ENCODE peak calls at places on chromosomes 1 and 21, in four cellular contexts. I, N, B and D are unnamed samples. For H3K9me3, the result is how much of the 10 kb centered on the place peaks cover.

GRCh38 chr1:39105841-39106765 is 80.0 kb downstream of the NDUFS5 start:
- DNase-seq in N (peak), B (peak), I (peak), D (peak)

GRCh38 chr1:92310185-92310597 is 11.3 kb downstream of the RPAP2 start:
- DNase-seq in I (no peak), B (peak), N (no peak), D (peak)

GRCh38 chr1:173411835-173412742 is 65.0 kb upstream of the PRDX6 start:
- DNase-seq in B (peak), N (no peak), I (no peak), D (no peak)

GRCh38 chr1:245458234-245458633 is 303.4 kb downstream of the KIF26B start:
- DNase-seq in B (no peak), I (no peak), N (no peak), D (no peak)

GRCh38 chr1:19988269-19989006 is 9.0 kb upstream of the PLA2G2A start:
- DNase-seq in N (no peak), I (no peak), B (no peak), D (no peak)

GRCh38 chr1:17856496-17857108 is 101.5 kb downstream of the ACTL8 start:
- DNase-seq in B (no peak), I (no peak), N (no peak), D (no peak)

GRCh38 chr1:11294951-11295350 is 22.0 kb downstream of the UBIAD1 start:
- DNase-seq in N (no peak), I (no peak), B (no peak), D (no peak)

GRCh38 chr1:85398391-85399064 is 66.4 kb downstream of the DDAH1 start:
- DNase-seq in N (no peak), B (peak), I (no peak), D (no peak)

GRCh38 chr1:5975133-5975880 is 16.9 kb downstream of the NPHP4 start:
- DNase-seq in B (peak), N (no peak), I (peak), D (peak)

GRCh38 chr1:6672558-6672957 is 29.1 kb downstream of the DNAJC11 start:
- DNase-seq in I (no peak), N (no peak), B (no peak), D (no peak)

GRCh38 chr21:39467746-39468145 is 16.0 kb downstream of the SH3BGR start:
- DNase-seq in B (no peak), I (no peak), N (no peak), D (no peak)

GRCh38 chr1:162349635-162350330 is 26.9 kb downstream of the SPATA46 start:
- DNase-seq in N (no peak), I (no peak), B (peak), D (peak)

GRCh38 chr21:25960423-25960822 is 210.1 kb downstream of the APP start:
- DNase-seq in N (no peak), B (no peak), I (no peak), D (no peak)

GRCh38 chr1:25642710-25643109 is 26.1 kb downstream of the MAN1C1 start:
- DNase-seq in B (no peak), I (no peak), N (no peak), D (peak)

GRCh38 chr1:9413143-9413876 is 120.6 kb downstream of the SPSB1 start:
- DNase-seq in I (peak), N (peak), B (peak), D (peak)

GRCh38 chr1:111540928-111541327 is 37.5 kb upstream of the ADORA3 start:
- DNase-seq in B (no peak), N (no peak), I (no peak), D (no peak)

GRCh38 chr1:100448371-100448770 is 89.6 kb upstream of the GPR88 start:
- DNase-seq in B (peak), I (peak), N (peak), D (peak)

GRCh38 chr1:31952825-31953220 is 14.7 kb upstream of the PTP4A2 start:
- DNase-seq in N (no peak), B (no peak), I (no peak), D (no peak)
- H3K9me3 ChIP-seq in N (under half), B (under half), I (under half), D (under half)

DNA sequence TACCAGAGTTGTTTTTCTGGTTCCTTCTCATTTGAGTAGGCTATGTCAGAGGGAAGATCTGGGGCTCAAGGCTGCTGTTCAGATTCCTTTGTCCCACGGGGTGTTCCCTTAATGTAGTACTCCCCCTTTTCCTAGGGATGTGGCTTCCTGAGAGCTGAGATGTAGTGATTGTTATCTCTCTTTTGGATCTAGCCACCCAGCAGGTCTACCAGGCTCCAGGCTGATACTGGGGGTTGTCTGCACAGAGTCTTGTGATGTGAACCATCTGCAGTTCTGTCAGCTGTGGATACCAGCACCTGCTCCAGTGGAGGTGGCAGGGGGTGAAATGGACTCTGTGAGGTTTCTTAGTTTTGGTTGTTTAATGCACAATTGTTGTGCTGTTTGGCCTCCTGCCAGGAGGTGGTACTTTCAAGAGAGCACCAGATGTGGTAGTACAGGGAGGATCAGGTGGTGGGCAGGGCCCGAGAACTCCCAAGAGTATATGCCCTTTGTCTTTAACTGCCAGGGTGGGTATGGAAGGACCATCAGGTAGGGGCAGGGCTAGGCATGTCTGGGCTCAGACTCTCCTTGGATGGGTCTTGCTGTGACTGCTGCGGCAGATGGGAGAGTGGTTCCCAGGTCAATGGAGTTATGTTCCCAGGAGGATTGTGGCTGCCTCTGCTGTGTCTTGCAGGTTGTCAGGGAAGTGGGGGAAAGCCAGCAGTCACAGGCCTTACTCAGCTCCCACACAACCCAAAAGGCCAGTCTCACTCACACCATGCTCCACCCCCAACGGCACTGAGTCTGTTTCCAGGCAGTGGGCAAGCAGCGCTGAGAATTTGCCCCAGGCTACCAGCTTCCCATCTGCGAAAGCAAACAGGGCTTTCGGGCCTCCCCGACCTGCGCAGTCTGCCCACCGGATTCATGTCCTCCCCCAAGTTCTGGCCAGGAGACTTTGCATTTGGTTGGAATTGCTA is 64.2 kb downstream of the SERINC2 start:
- DNase-seq in I (no peak), N (no peak), B (peak), D (no peak)
- H3K9me3 ChIP-seq in I (under half), N (under half), B (under half), D (under half)

GRCh38 chr21:44420416-44421205 is 34.7 kb upstream of the LRRC3 start:
- DNase-seq in N (no peak), B (no peak), I (no peak), D (no peak)

GRCh38 chr21:44419679-44420078 is 35.6 kb upstream of the LRRC3 start:
- DNase-seq in N (no peak), B (no peak), I (no peak), D (no peak)

GRCh38 chr21:44418108-44418875 is 37.0 kb upstream of the LRRC3 start:
- DNase-seq in B (no peak), N (no peak), I (no peak), D (no peak)

GRCh38 chr21:44416193-44416592 is 39.1 kb upstream of the LRRC3 start:
- DNase-seq in B (no peak), I (no peak), N (no peak), D (no peak)

GRCh38 chr21:44418876-44419230 is 36.5 kb upstream of the LRRC3 start:
- DNase-seq in N (no peak), B (no peak), I (no peak), D (no peak)
- H3K9me3 ChIP-seq in N (under half), B (under half), I (under half), D (under half)

DNA sequence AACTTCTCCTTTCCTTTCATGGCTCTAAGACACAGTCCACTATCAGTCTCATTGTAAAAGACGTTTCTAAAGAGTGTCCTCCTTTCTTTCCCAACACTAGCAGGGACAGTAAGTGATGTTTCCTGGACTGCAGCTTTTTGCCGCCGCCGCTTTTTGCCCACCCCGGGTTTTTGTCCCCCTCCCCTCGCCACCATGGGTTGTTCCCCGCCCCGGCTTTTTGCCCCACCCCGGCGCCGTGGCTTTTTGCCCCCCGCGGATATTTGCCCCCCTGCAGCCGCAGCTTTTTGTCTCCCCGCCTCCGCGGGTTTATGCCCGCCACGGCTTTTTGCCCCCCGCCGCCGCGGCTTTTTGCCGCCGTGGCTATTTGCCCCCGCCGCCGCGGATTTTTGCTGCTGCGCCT is 95.2 kb downstream of the TPTE start:
- DNase-seq in N (no peak), I (no peak), B (no peak), D (no peak)
- H3K9me3 ChIP-seq in N (under half), I (under half), B (under half), D (under half)

GRCh38 chr21:18913914-18914313 is 510.3 kb upstream of the TMPRSS15 start:
- DNase-seq in I (no peak), B (no peak), N (no peak), D (no peak)
- H3K9me3 ChIP-seq in I (under half), B (under half), N (under half), D (under half)

GRCh38 chr1:175797576-175797975 is 54.2 kb upstream of the TNR start:
- DNase-seq in N (no peak), B (no peak), I (no peak), D (no peak)
- H3K9me3 ChIP-seq in N (under half), B (under half), I (under half), D (under half)